ENCODE peak calls at places on chromosomes 6 and 20, in five cellular contexts. D is neural progenitor cell, R is right cardiac atrium, I is Karpas-422, Y is prostate gland. X is an unnamed sample.

GRCh38 chr6:129635396-129636164 is 74.4 kb downstream of the ARHGAP18 start:
- DNase-seq in Y (no peak), R (no peak), I (no peak), D (no peak), X (no peak)

GRCh38 chr6:781350-781961 is 88.5 kb upstream of the EXOC2 start:
- DNase-seq in I (no peak), Y (no peak), R (no peak), D (no peak), X (no peak)

GRCh38 chr20:3686867-3687321 is 5.1 kb upstream of the ADAM33 start:
- DNase-seq in Y (peak; percentile 80), R (peak; percentile 89), D (no peak), I (no peak), X (no peak)

GRCh38 chr20:40006168-40006860 is 682.7 kb downstream of the MAFB start:
- DNase-seq in R (no peak), I (no peak), Y (no peak), D (no peak), X (no peak)

GRCh38 chr6:170378502-170378901 is 71.9 kb downstream of the FAM120B start:
- DNase-seq in D (no peak), Y (no peak), R (no peak), I (no peak), X (no peak)

GRCh38 chr6:14799928-14800327 is 445.9 kb upstream of the JARID2 start:
- DNase-seq in R (peak; percentile 55), I (peak; percentile 68), D (peak; percentile 85), Y (peak; percentile 16), X (peak; percentile 56)

GRCh38 chr20:51767867-51768758 is at the start of gene ATP9A:
- DNase-seq in I (no peak), R (peak; percentile 33), Y (peak; percentile 30), D (peak; percentile 76), X (peak; percentile 40)

GRCh38 chr6:3911614-3912336 is 62.6 kb downstream of the FAM50B start:
- DNase-seq in D (no peak), I (no peak), Y (no peak), R (peak; percentile 83), X (no peak)

GRCh38 chr6:14910692-14911547 is 334.9 kb upstream of the JARID2 start:
- DNase-seq in D (no peak), Y (no peak), I (peak; percentile 73), R (peak; percentile 38), X (no peak)

GRCh38 chr6:53795702-53796450 is 1.1 kb downstream of the LRRC1 start:
- DNase-seq in I (no peak), R (peak; percentile 30), D (peak; percentile 69), Y (peak; percentile 36), X (peak; percentile 47)

GRCh38 chr20:63532449-63532971 is 4.7 kb downstream of the PTK6 start:
- DNase-seq in I (no peak), D (peak; percentile 0), R (no peak), Y (no peak), X (no peak)

GRCh38 chr6:40128149-40128548 is 193.9 kb upstream of the MOCS1 start:
- DNase-seq in R (no peak), D (no peak), Y (no peak), I (no peak), X (no peak)

GRCh38 chr6:90444125-90444745 is 142.6 kb downstream of the MAP3K7 start:
- DNase-seq in D (peak; percentile 91), I (no peak), Y (no peak), R (no peak), X (no peak)

GRCh38 chr6:107488875-107489635 is 862 bp upstream of the SOBP start:
- DNase-seq in R (peak; percentile 56), Y (peak; percentile 22), I (peak; percentile 67), D (peak; percentile 80), X (peak; percentile 85)

GRCh38 chr6:45783716-45784115 is 231.9 kb downstream of the CLIC5 start:
- DNase-seq in D (no peak), Y (no peak), R (no peak), I (no peak), X (no peak)

GRCh38 chr6:70669133-70669532 is 1.4 kb downstream of the SMAP1 start:
- DNase-seq in Y (no peak), D (no peak), R (no peak), I (peak; percentile 36), X (no peak)

GRCh38 chr6:168713839-168714238 is 272.9 kb downstream of the SMOC2 start:
- DNase-seq in R (no peak), I (no peak), D (no peak), Y (no peak), X (peak; percentile 16)

GRCh38 chr6:116793224-116793623 is 27.7 kb upstream of the FAM162B start:
- DNase-seq in D (no peak), Y (no peak), I (no peak), R (no peak), X (no peak)

GRCh38 chr20:11214281-11214680 is 540.5 kb upstream of the JAG1 start:
- DNase-seq in Y (no peak), I (no peak), R (no peak), D (no peak), X (no peak)

GRCh38 chr20:40286991-40287531 is 402.0 kb downstream of the MAFB start:
- DNase-seq in I (no peak), D (no peak), Y (peak; percentile 96), R (peak; percentile 73), X (no peak)

GRCh38 chr6:64908104-64908503 is 798.9 kb downstream of the EYS start:
- DNase-seq in I (no peak), D (no peak), R (no peak), Y (no peak), X (no peak)

DNA sequence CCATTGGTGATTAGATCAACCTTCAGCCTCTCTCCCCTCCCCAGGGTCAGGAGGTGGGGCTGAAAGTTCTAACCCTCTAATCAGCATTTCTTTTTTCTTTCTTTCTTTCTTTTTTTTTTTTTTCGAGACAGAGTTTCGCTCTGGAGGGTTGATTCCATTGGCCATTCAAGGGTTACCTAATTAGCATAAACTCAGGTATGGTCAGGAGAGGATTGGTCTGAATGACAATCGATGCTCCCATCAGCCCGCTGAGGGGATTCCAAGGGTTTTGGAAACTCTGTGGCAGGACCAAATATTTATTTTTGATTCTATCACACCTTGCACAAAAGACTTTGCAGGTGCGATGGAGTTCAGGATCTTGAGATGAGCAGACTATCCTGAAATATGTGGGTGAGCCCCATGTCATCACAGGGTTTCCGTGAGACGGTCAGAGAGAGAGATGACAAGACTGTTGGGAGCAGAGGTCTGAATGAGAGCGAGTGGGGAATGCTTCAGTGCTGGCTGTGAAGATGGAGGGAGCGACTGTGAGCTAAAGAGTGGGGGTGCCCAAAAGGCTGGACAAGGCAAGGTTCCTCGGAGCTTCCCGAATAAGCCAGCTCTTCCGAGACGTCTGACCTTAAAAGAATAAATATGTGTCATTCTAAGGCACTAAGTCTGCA is 107.1 kb downstream of the BMP7 start:
- DNase-seq in Y (no peak), D (no peak), R (no peak), I (no peak), X (no peak)
- H3K4me1 ChIP-seq in Y (no peaks in the 10 kb centered on the region), D (peaks cover 9% of the 10 kb centered on the region), R (peaks cover 2% of the 10 kb centered on the region), I (no peaks in the 10 kb centered on the region), X (no peaks in the 10 kb centered on the region)

GRCh38 chr6:22333802-22334201 is 37.0 kb upstream of the PRL start:
- DNase-seq in R (no peak), Y (no peak), I (no peak), D (no peak), X (no peak)
- H3K9me3 ChIP-seq in R (no peaks in the 10 kb centered on the region), Y (no peaks in the 10 kb centered on the region), I (no peaks in the 10 kb centered on the region), D (no peaks in the 10 kb centered on the region), X (no peaks in the 10 kb centered on the region)

DNA sequence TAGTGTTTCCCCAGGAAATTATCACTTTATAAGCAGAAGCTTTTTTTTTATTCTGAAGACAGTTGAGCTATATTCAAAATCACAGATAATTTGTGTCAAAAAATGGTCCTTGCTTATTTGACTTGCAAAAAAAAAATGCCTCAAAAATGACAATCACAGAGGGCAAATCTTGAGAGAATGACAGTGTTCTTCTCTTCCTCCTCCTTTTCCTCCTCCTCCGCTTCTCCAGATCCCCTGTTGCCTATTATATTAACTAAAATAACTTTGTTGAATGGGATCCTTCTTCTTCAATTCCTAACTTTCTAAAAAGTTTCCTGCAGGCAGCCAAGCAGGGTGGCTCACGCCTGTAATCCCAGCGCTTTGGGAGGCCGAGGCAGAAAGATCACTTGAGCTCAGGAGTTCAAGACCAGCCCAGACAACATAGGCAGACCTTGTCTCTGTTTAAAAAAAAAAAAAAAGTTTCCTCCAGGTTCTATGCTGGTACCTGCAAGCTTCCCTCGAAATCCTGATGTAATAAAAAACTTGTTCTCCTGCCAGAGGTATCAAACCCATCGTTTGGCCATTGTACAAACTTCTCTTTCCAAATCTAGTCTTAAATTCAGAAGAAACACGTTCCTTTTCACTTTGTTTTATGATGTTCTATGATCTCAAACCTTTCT is 128.6 kb downstream of the IPCEF1 start:
- DNase-seq in Y (no peak), D (no peak), R (no peak), I (no peak), X (no peak)
- H3K4me3 ChIP-seq in Y (no peak overlapping the region), D (no peak overlapping the region), R (no peak overlapping the region), I (no peak overlapping the region), X (no peak overlapping the region)

DNA sequence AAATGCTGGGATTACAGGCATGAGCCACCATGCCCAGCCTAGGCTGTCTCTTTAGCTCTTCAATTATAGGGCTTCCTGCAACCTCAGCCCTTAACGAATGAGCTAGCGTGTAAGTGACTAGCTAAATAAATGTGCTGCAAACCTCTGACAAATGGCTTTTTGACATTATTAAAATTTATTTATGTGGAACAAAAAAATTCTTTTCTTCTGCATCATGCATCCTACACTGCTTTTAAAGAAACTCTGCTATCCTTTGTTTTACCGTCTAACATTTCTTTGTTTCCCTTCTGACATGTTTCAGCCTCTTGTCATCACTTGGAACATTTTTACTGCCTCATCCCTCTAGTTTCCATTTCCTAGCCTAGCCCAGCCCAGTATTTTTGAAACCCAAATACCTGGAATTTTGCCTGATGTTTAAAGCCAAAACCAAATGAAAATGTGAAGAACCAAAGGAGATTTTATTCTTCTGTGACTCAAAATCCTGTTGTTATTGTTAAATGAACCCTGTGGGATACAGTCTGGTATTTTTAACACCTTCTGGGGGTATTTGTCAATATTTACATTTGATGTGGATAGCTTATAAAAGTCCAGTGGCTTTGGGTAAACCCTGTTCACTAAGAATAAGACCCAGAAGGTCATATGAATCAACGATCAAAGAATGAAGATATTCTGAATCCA is 9.5 kb downstream of the NT5E start:
- DNase-seq in I (no peak), D (no peak), R (no peak), Y (no peak), X (no peak)
- H3K4me1 ChIP-seq in I (no peaks in the 10 kb centered on the region), D (no peaks in the 10 kb centered on the region), R (peaks cover 11% of the 10 kb centered on the region), Y (no peaks in the 10 kb centered on the region), X (no peaks in the 10 kb centered on the region)

GRCh38 chr20:6530254-6530653 is 237.2 kb upstream of the BMP2 start:
- DNase-seq in Y (no peak), D (no peak), R (no peak), I (no peak), X (no peak)

GRCh38 chr20:6519556-6519955 is 247.9 kb upstream of the BMP2 start:
- DNase-seq in R (no peak), I (no peak), D (no peak), Y (no peak), X (no peak)

GRCh38 chr20:6525447-6526303 is 241.8 kb upstream of the BMP2 start:
- DNase-seq in R (no peak), Y (no peak), D (peak; percentile 22), I (no peak), X (no peak)

DNA sequence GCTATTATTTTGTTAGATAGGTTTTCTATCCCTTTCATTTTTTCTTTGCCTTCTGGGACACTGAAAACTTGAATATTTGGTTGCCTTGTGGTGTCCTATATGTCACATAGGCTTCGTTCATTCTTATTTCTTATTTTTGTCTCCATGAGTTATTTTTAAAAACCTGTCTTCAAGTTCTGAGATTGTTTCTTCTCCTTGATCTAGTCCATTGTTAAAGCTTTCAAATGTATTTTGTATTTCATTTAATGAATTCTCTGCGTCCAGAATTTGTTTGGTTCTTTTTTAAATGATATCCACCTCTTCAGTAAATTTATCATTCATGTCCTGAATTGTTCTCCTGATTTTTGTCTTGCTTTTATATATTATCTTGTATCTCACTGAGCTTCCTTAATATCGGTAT is 243.2 kb upstream of the BMP2 start:
- DNase-seq in R (no peak), I (no peak), D (no peak), Y (no peak), X (no peak)
- H3K9me3 ChIP-seq in R (peaks cover 2% of the 10 kb centered on the region), I (peaks cover 32% of the 10 kb centered on the region), D (no peaks in the 10 kb centered on the region), Y (no peaks in the 10 kb centered on the region), X (no peaks in the 10 kb centered on the region)